ENCODE peak calls at places on chromosomes 2 and 18, in eight cellular contexts. One of them, this sample, is unnamed. For H3K4me1, the result is how much of the 10 kb centered on the place peaks cover.

GRCh38 chr2:168156661-168157060 is 90.7 kb downstream of the STK39 start:
- DNase-seq in uterus: peak
- DNase-seq in GM12878: no peak
- DNase-seq in HepG2: no peak
- DNase-seq in prostate gland: peak
- DNase-seq in body of pancreas: no peak
- DNase-seq in right lobe of liver: no peak
- DNase-seq in heart left ventricle: peak
- DNase-seq in this sample: no peak

GRCh38 chr2:216661639-216662375 is 28.6 kb downstream of the IGFBP2 start:
- DNase-seq in uterus: no peak
- DNase-seq in GM12878: no peak
- DNase-seq in HepG2: peak
- DNase-seq in prostate gland: no peak
- DNase-seq in body of pancreas: peak
- DNase-seq in right lobe of liver: no peak
- DNase-seq in heart left ventricle: no peak
- DNase-seq in this sample: no peak

GRCh38 chr2:232876978-232877441 is 6.9 kb downstream of the SNORC start:
- DNase-seq in uterus: no peak
- DNase-seq in GM12878: no peak
- DNase-seq in HepG2: no peak
- DNase-seq in prostate gland: no peak
- DNase-seq in body of pancreas: no peak
- DNase-seq in right lobe of liver: no peak
- DNase-seq in heart left ventricle: no peak
- DNase-seq in this sample: no peak

GRCh38 chr2:67936995-67937394 is 125.8 kb downstream of the C1D start:
- DNase-seq in uterus: no peak
- DNase-seq in GM12878: no peak
- DNase-seq in HepG2: no peak
- DNase-seq in prostate gland: no peak
- DNase-seq in body of pancreas: no peak
- DNase-seq in right lobe of liver: no peak
- DNase-seq in heart left ventricle: no peak
- DNase-seq in this sample: no peak

GRCh38 chr2:47386551-47386950 is 16.4 kb upstream of the MSH2 start:
- DNase-seq in uterus: no peak
- DNase-seq in GM12878: no peak
- DNase-seq in HepG2: no peak
- DNase-seq in prostate gland: no peak
- DNase-seq in body of pancreas: no peak
- DNase-seq in right lobe of liver: no peak
- DNase-seq in heart left ventricle: no peak
- DNase-seq in this sample: no peak

GRCh38 chr2:198356157-198356556 is 551.8 kb downstream of the PLCL1 start:
- DNase-seq in uterus: no peak
- DNase-seq in GM12878: no peak
- DNase-seq in HepG2: no peak
- DNase-seq in prostate gland: no peak
- DNase-seq in body of pancreas: no peak
- DNase-seq in right lobe of liver: no peak
- DNase-seq in heart left ventricle: no peak
- DNase-seq in this sample: no peak

GRCh38 chr2:202113571-202114142 is 40.6 kb downstream of the KIAA2012 start:
- DNase-seq in uterus: no peak
- DNase-seq in GM12878: no peak
- DNase-seq in HepG2: peak
- DNase-seq in prostate gland: peak
- DNase-seq in body of pancreas: no peak
- DNase-seq in right lobe of liver: no peak
- DNase-seq in heart left ventricle: no peak
- DNase-seq in this sample: no peak

GRCh38 chr2:127581516-127582490 is 46.3 kb downstream of the MYO7B start:
- DNase-seq in uterus: no peak
- DNase-seq in GM12878: no peak
- DNase-seq in HepG2: no peak
- DNase-seq in prostate gland: no peak
- DNase-seq in body of pancreas: no peak
- DNase-seq in right lobe of liver: peak
- DNase-seq in heart left ventricle: no peak
- DNase-seq in this sample: no peak

GRCh38 chr18:36688020-36688965 is 140.5 kb downstream of the TPGS2 start:
- DNase-seq in uterus: peak
- DNase-seq in GM12878: peak
- DNase-seq in HepG2: peak
- DNase-seq in prostate gland: peak
- DNase-seq in body of pancreas: peak
- DNase-seq in right lobe of liver: peak
- DNase-seq in heart left ventricle: peak
- DNase-seq in this sample: no peak

GRCh38 chr2:43525506-43525905 is 70.3 kb downstream of the THADA start:
- DNase-seq in uterus: no peak
- DNase-seq in GM12878: no peak
- DNase-seq in HepG2: no peak
- DNase-seq in prostate gland: no peak
- DNase-seq in body of pancreas: no peak
- DNase-seq in right lobe of liver: no peak
- DNase-seq in heart left ventricle: no peak
- DNase-seq in this sample: no peak

GRCh38 chr18:49561377-49562193 is at the start of gene LIPG:
- DNase-seq in uterus: no peak
- DNase-seq in GM12878: no peak
- DNase-seq in HepG2: peak
- DNase-seq in prostate gland: peak
- DNase-seq in body of pancreas: peak
- DNase-seq in right lobe of liver: peak
- DNase-seq in heart left ventricle: peak
- DNase-seq in this sample: no peak
- TF ChIP-seq POLR2A in uterus: no peak
- TF ChIP-seq POLR2A in GM12878: peak
- TF ChIP-seq POLR2A in HepG2: peak
- TF ChIP-seq POLR2A in prostate gland: peak
- TF ChIP-seq POLR2A in body of pancreas: peak
- TF ChIP-seq POLR2A in right lobe of liver: peak
- TF ChIP-seq POLR2A in heart left ventricle: no peak
- TF ChIP-seq POLR2A in this sample: no peak

GRCh38 chr2:230658877-230659652 is 53.6 kb upstream of the CAB39 start:
- DNase-seq in uterus: no peak
- DNase-seq in GM12878: peak
- DNase-seq in HepG2: no peak
- DNase-seq in prostate gland: no peak
- DNase-seq in body of pancreas: no peak
- DNase-seq in right lobe of liver: no peak
- DNase-seq in heart left ventricle: no peak
- DNase-seq in this sample: no peak
- H3K4me1 ChIP-seq in uterus: under half
- H3K4me1 ChIP-seq in GM12878: half or more
- H3K4me1 ChIP-seq in HepG2: under half
- H3K4me1 ChIP-seq in prostate gland: under half
- H3K4me1 ChIP-seq in body of pancreas: under half
- H3K4me1 ChIP-seq in right lobe of liver: under half
- H3K4me1 ChIP-seq in heart left ventricle: under half
- H3K4me1 ChIP-seq in this sample: under half

GRCh38 chr2:26976242-26976641 is 5.8 kb downstream of the MAPRE3 start:
- DNase-seq in uterus: no peak
- DNase-seq in GM12878: no peak
- DNase-seq in HepG2: no peak
- DNase-seq in prostate gland: no peak
- DNase-seq in body of pancreas: no peak
- DNase-seq in right lobe of liver: no peak
- DNase-seq in heart left ventricle: no peak
- DNase-seq in this sample: no peak

GRCh38 chr2:26975656-26976055 is 5.2 kb downstream of the MAPRE3 start:
- DNase-seq in uterus: no peak
- DNase-seq in GM12878: no peak
- DNase-seq in HepG2: no peak
- DNase-seq in prostate gland: no peak
- DNase-seq in body of pancreas: no peak
- DNase-seq in right lobe of liver: no peak
- DNase-seq in heart left ventricle: no peak
- DNase-seq in this sample: no peak

GRCh38 chr2:26977012-26977411 is 6.6 kb downstream of the MAPRE3 start:
- DNase-seq in uterus: no peak
- DNase-seq in GM12878: no peak
- DNase-seq in HepG2: no peak
- DNase-seq in prostate gland: no peak
- DNase-seq in body of pancreas: no peak
- DNase-seq in right lobe of liver: no peak
- DNase-seq in heart left ventricle: no peak
- DNase-seq in this sample: no peak

GRCh38 chr2:26971911-26972786 is 1.7 kb downstream of the MAPRE3 start:
- DNase-seq in uterus: no peak
- DNase-seq in GM12878: no peak
- DNase-seq in HepG2: no peak
- DNase-seq in prostate gland: no peak
- DNase-seq in body of pancreas: peak
- DNase-seq in right lobe of liver: no peak
- DNase-seq in heart left ventricle: no peak
- DNase-seq in this sample: no peak

GRCh38 chr2:26974352-26974751 is 3.9 kb downstream of the MAPRE3 start:
- DNase-seq in uterus: no peak
- DNase-seq in GM12878: no peak
- DNase-seq in HepG2: no peak
- DNase-seq in prostate gland: no peak
- DNase-seq in body of pancreas: no peak
- DNase-seq in right lobe of liver: no peak
- DNase-seq in heart left ventricle: no peak
- DNase-seq in this sample: no peak
- H3K4me3 ChIP-seq in uterus: no peak
- H3K4me3 ChIP-seq in GM12878: no peak
- H3K4me3 ChIP-seq in HepG2: no peak
- H3K4me3 ChIP-seq in prostate gland: no peak
- H3K4me3 ChIP-seq in body of pancreas: no peak
- H3K4me3 ChIP-seq in right lobe of liver: no peak
- H3K4me3 ChIP-seq in heart left ventricle: no peak
- H3K4me3 ChIP-seq in this sample: no peak

DNA sequence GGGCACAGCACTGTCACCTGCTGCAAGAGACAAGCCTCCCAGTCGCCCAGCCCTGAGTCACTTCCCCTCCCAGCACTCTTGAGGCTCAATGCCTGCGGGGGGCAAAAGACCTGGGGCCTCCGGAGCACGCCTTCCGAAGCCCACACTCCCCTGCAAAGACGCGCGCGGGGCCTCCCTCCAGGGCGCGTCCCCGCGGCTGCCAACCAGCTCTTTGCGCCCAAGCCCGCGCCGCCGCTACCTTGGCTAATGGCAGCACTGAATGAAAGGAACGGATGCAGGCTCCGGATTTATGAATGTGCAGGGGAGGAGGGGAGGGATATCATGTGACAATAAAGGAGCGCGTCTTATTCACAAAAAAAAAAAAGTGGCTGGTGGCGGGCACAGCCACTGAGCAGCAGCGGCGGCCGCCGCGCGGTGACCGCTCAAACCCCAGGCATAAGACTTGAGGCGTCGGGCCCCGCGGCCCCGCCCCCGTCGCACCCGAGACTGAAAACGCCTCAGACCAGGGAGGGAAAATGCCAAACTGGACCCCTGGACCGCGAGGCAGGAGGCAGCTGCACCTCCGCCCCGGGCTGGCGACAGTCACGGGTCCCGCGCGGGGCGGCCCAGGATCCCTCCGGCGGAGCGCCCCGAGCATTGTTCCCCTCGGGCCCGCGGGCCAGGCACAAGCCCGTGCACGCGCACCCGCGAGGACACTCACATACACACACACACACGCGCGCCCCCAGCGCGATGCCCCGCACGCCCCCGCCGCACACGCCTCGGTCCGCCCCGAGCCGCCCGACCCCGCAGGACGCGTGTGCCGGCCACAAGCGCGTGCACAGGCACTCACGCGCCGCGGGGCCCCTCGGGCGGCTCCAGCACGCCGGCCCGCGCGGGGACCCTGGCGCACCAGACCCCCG is 1.6 kb downstream of the SPRED2 start:
- DNase-seq in uterus: peak
- DNase-seq in GM12878: no peak
- DNase-seq in HepG2: peak
- DNase-seq in prostate gland: peak
- DNase-seq in body of pancreas: peak
- DNase-seq in right lobe of liver: peak
- DNase-seq in heart left ventricle: peak
- DNase-seq in this sample: peak
- TF ChIP-seq POLR2A in uterus: peak
- TF ChIP-seq POLR2A in GM12878: peak
- TF ChIP-seq POLR2A in HepG2: peak
- TF ChIP-seq POLR2A in prostate gland: peak
- TF ChIP-seq POLR2A in body of pancreas: peak
- TF ChIP-seq POLR2A in right lobe of liver: peak
- TF ChIP-seq POLR2A in heart left ventricle: no peak
- TF ChIP-seq POLR2A in this sample: no peak